ENCODE peak calls at places on chromosomes 5 and 9, in six cellular contexts. T is GM23248, J is thyroid gland, Y is hepatocyte, K is mesendoderm, M is IMR-90. L is an unnamed sample. For H3K27me3 and H3K36me3, the result is how much of the 10 kb centered on the place peaks cover.

GRCh38 chr9:88733651-88734470 is 198.9 kb downstream of the NXNL2 start:
- DNase-seq in T (peak), J (no peak), Y (no peak), K (no peak), M (peak), L (no peak)

GRCh38 chr5:6576861-6577501 is 55.9 kb downstream of the NSUN2 start:
- DNase-seq in T (peak), J (peak), Y (peak), K (peak), M (peak), L (peak)

GRCh38 chr9:115202181-115202580 is 84.2 kb upstream of the TNC start:
- DNase-seq in T (no peak), J (no peak), Y (no peak), K (peak), M (no peak), L (no peak)

GRCh38 chr5:177607452-177608192 is 7.7 kb downstream of the B4GALT7 start:
- DNase-seq in T (peak), J (peak), Y (peak), K (peak), M (peak), L (peak)

GRCh38 chr5:149658299-149658698 is 71.8 kb upstream of the PPARGC1B start:
- DNase-seq in T (no peak), J (no peak), Y (no peak), K (no peak), M (no peak), L (no peak)

GRCh38 chr9:114025196-114025753 is 52.8 kb downstream of the AMBP start:
- DNase-seq in T (no peak), J (no peak), Y (no peak), K (peak), M (no peak), L (peak)

GRCh38 chr9:127200106-127200862 is 64.3 kb upstream of the GARNL3 start:
- DNase-seq in T (no peak), J (no peak), Y (no peak), K (no peak), M (no peak), L (no peak)

GRCh38 chr9:110801426-110801825 is 132.8 kb downstream of the MUSK start:
- DNase-seq in T (no peak), J (no peak), Y (no peak), K (no peak), M (no peak), L (no peak)

GRCh38 chr9:128026255-128027165 is 40.6 kb downstream of the NAIF1 start:
- DNase-seq in T (no peak), J (peak), Y (no peak), K (peak), M (no peak), L (no peak)

GRCh38 chr5:174535691-174536090 is 188.7 kb upstream of the MSX2 start:
- DNase-seq in T (no peak), J (no peak), Y (no peak), K (peak), M (peak), L (no peak)

GRCh38 chr5:42881416-42882109 is 69.9 kb upstream of the SELENOP start:
- DNase-seq in T (no peak), J (no peak), Y (no peak), K (no peak), M (no peak), L (no peak)

GRCh38 chr5:110918683-110919082 is 152.8 kb upstream of the TSLP start:
- DNase-seq in T (no peak), J (no peak), Y (no peak), K (no peak), M (no peak), L (no peak)

GRCh38 chr5:159582756-159583523 is 252.7 kb upstream of the IL12B start:
- DNase-seq in T (peak), J (no peak), Y (no peak), K (no peak), M (peak), L (no peak)

GRCh38 chr5:124087752-124088151 is 575.8 kb downstream of the CSNK1G3 start:
- DNase-seq in T (no peak), J (no peak), Y (no peak), K (peak), M (no peak), L (peak)

GRCh38 chr5:55599148-55600050 is 64.6 kb upstream of the PLPP1 start:
- DNase-seq in T (peak), J (no peak), Y (no peak), K (no peak), M (no peak), L (no peak)

GRCh38 chr5:133739381-133739780 is 127.0 kb upstream of the FSTL4 start:
- DNase-seq in T (no peak), J (no peak), Y (no peak), K (no peak), M (no peak), L (no peak)

GRCh38 chr5:164487939-164488338 is 982.5 kb downstream of the MAT2B start:
- DNase-seq in T (no peak), J (no peak), Y (no peak), K (no peak), M (peak), L (no peak)

GRCh38 chr5:181138258-181138657 is 7.3 kb upstream of the OR2V1 start:
- DNase-seq in T (peak), J (no peak), Y (no peak), K (no peak), M (no peak), L (peak)

GRCh38 chr5:16740046-16740445 is 123.2 kb upstream of the RETREG1 start:
- DNase-seq in T (no peak), J (no peak), Y (no peak), K (peak), M (no peak), L (no peak)

GRCh38 chr5:3006526-3006925 is 255.0 kb upstream of the IRX2 start:
- DNase-seq in T (no peak), J (no peak), Y (no peak), K (no peak), M (no peak), L (no peak)

GRCh38 chr5:34652466-34652865 is 3.7 kb upstream of the RAI14 start:
- DNase-seq in T (peak), J (peak), Y (no peak), K (no peak), M (no peak), L (no peak)

DNA sequence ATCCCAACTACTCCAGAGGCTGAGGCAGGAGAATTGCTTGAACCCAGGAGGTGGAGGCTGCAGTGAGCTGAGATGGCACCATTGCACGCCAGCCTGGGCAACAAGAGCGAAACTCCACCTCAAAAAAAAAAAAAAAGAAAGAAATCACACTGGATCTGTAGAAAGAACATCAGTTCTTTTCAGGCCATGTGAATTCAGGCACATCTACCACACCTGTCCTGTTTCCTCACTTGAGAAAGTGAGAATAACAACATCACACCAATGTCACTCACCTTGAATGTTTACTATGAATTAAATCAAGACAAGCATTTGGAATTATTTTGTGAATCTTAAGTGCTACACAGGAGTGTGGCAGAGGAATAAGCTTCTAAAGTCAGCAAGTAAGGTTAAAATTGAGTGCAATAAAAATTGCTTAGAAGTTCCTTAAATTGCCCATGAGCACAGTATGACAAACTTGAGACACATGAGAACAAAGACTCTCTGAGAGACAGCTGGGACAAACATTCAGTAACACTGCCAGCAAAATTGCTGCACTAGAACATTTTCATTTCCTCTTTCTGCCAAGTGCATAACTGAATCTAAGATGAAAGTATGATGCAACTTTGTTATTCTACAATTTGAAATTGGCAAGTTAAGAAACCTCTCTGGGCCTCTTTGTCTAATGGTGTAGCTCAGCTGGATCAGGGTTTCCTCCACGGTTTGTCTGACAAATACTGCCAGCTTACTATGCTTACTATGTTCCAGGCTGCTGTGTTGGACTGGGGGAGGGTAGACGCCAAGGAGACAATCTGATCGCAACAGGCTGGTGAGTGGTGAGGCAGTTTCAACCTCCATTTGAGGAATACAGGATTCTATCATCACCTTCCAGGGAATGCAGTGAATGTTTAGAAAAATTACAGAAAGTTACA is 1.9 kb upstream of the RIC1 start:
- DNase-seq in T (peak), J (peak), Y (peak), K (peak), M (peak), L (no peak)
- H3K4me3 ChIP-seq in T (peak), J (peak), Y (no peak), K (no peak), M (peak), L (no peak)

GRCh38 chr9:137393176-137394150 is 29.5 kb downstream of the EXD3 start:
- DNase-seq in T (no peak), J (no peak), Y (no peak), K (no peak), M (no peak), L (no peak)

GRCh38 chr9:137391411-137391754 is 31.6 kb downstream of the EXD3 start:
- DNase-seq in T (no peak), J (peak), Y (no peak), K (no peak), M (no peak), L (no peak)

GRCh38 chr9:137390553-137391410 is 32.2 kb downstream of the EXD3 start:
- DNase-seq in T (no peak), J (peak), Y (no peak), K (no peak), M (no peak), L (no peak)

GRCh38 chr9:137394866-137395665 is 27.9 kb downstream of the EXD3 start:
- DNase-seq in T (no peak), J (no peak), Y (no peak), K (no peak), M (no peak), L (no peak)

DNA sequence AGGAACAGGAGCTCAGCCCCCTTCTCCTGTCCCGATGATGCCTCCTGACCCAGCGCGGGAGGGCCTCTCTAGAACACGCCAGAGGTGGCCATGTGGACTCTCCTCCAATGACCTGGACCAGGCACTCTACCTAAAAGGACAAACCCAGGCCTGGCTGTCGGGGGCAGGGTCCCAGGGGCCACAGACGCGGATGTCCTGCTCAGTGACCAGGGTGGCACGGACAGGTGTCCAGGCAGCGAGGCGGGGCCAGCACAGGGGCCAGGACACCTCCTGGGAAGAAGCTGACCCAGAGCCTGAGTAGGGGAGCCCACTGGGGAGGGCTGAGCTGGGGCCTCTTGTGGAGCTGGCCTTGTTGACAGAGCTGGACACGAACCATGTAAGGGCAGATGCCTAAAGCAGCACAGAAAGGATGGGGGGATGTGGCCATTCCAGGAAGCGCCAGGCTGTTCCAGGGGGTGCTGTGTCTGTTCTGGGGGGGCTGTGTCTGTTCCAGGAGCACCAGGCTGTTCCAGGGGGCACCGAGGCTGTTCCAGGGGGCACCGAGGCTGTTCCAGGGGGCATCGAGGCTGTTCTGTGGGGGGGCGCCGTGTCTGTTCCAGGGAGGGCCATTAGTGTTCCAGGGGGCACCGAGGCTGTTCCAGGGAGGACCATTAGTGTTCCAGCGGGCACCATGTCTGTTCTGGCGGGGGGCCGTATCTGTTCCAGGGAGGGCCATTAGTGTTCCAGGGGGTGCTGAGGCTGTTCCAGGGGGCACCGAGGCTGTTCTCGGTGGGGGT is 30.5 kb downstream of the EXD3 start:
- DNase-seq in T (no peak), J (no peak), Y (no peak), K (no peak), M (no peak), L (no peak)
- H3K27me3 ChIP-seq in T (under half), J (under half), Y (under half), K (under half), M (under half), L (under half)

GRCh38 chr5:167143726-167144125 is 1147.7 kb upstream of the WWC1 start:
- DNase-seq in T (no peak), J (no peak), Y (no peak), K (peak), M (no peak), L (no peak)
- H3K36me3 ChIP-seq in T (under half), J (under half), Y (under half), K (under half), M (under half), L (under half)

GRCh38 chr9:123034881-123035465 is 1.5 kb downstream of the GPR21 start:
- DNase-seq in T (no peak), J (no peak), Y (no peak), K (no peak), M (no peak), L (no peak)

GRCh38 chr9:123036886-123037540 is 3.5 kb downstream of the GPR21 start:
- DNase-seq in T (peak), J (no peak), Y (no peak), K (no peak), M (peak), L (no peak)

GRCh38 chr9:123033864-123034598 is 564 bp downstream of the GPR21 start:
- DNase-seq in T (no peak), J (no peak), Y (peak), K (no peak), M (peak), L (no peak)

GRCh38 chr9:123031963-123032362 is 1.5 kb upstream of the GPR21 start:
- DNase-seq in T (no peak), J (no peak), Y (no peak), K (no peak), M (no peak), L (no peak)

DNA sequence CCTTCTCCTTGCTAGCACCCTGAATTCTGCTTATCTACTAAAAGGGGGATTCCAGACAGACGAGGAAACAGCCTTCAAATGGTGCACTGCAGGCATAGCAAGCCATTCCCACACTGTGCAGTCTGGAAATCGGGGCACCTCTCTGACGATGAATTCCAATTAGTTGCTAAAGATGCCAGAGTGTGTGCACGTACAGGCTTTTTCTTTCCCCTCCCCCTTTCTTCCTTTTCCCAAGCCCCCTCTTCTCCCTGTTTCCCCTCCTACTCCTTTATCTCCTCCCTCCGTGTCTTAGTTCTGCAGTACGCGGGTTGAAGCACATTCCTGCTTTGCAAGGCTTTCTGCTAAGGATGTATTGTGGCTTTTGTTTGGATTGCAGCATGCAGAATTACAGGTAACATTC is at the start of gene GPR21:
- DNase-seq in T (no peak), J (peak), Y (peak), K (peak), M (no peak), L (no peak)
- H3K4me3 ChIP-seq in T (no peak), J (peak), Y (no peak), K (no peak), M (no peak), L (no peak)

DNA sequence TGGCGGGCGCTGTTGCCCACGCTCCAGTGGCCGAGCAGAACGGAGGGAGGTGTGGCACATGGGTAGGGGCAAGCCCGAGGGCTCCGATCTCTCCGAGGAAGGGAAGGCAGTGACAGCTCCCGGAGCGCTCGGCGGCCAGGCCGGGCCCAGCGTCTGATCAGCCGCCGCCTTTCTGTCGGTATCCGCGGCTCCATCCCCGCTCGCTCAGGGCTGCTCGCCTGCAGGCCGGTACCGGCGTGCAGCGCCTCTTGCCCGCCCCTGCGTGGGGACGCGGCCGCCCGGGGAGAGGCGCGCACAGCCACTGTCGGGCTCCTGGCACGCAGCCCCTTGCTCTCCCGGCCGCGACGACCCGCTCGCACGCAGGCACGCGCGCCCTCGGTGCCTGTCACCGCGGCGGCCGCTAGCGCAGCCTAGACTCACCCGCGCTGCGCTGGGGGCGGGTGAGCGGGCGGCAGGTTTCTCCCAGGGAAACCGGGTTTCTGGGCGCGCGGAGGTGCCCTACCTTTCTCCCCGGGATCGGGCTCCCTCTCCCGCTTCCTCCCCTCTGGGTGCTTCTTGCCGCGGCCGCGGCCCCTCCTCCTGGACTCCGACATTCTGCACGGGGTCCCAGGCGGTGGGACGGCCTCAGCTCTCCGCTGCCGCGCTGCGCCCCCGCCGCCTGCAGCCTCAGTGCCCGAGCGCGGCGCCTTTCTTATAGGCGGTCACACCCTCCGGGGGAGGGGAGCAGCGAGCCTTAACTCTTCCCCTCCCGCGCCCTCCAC is 108.4 kb downstream of the PSD2 start:
- DNase-seq in T (peak), J (peak), Y (peak), K (peak), M (no peak), L (peak)
- H3K27me3 ChIP-seq in T (half or more), J (under half), Y (half or more), K (under half), M (half or more), L (half or more)

GRCh38 chr5:87383216-87383615 is 29.5 kb downstream of the CCNH start:
- DNase-seq in T (peak), J (no peak), Y (no peak), K (no peak), M (peak), L (no peak)
- H3K36me3 ChIP-seq in T (half or more), J (under half), Y (under half), K (under half), M (under half), L (under half)

DNA sequence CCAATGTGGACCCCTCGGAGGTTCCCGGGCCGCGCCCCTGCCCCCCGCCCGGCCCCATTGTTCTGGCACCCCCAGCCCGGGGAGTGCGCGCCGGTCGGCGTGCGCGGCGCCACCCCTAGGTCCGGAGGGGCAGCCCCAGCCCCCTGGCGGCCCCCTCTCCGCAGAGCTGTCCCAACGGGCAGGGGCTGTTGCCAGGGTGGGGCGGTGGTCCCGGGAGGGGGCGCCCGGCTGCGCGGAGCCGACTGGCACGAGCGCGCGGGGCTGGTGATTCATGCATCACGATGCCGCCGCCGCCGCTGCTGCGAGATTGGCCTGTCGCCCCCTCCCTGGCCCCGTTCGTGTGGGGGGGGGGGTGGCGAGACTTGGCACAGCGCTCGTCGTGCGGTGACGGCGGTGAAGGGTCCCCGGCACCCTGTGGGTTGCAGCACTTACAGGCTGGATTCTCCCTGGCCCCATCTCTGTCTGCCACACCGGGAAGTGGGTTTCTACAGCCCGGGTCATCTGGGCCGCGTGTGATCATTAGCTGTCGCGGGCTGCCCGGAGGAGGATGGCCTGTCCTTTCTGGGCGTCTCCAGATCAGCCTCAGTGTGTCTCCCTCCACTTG is 756 bp downstream of the NCS1 start:
- DNase-seq in T (peak), J (peak), Y (peak), K (peak), M (no peak), L (peak)
- H3K4me3 ChIP-seq in T (peak), J (peak), Y (peak), K (peak), M (peak), L (peak)

GRCh38 chr9:123376218-123377071 is 20.4 kb downstream of the CRB2 start:
- DNase-seq in T (no peak), J (no peak), Y (no peak), K (no peak), M (no peak), L (no peak)
- H3K27me3 ChIP-seq in T (under half), J (under half), Y (under half), K (under half), M (under half), L (under half)

GRCh38 chr9:86322973-86323644 is 31.1 kb downstream of the TUT7 start:
- DNase-seq in T (peak), J (no peak), Y (no peak), K (no peak), M (peak), L (no peak)

GRCh38 chr9:86321373-86321772 is 32.8 kb downstream of the TUT7 start:
- DNase-seq in T (peak), J (no peak), Y (peak), K (no peak), M (peak), L (no peak)

GRCh38 chr9:86315088-86315487 is 32.8 kb upstream of the ISCA1 start:
- DNase-seq in T (peak), J (no peak), Y (no peak), K (no peak), M (no peak), L (no peak)

DNA sequence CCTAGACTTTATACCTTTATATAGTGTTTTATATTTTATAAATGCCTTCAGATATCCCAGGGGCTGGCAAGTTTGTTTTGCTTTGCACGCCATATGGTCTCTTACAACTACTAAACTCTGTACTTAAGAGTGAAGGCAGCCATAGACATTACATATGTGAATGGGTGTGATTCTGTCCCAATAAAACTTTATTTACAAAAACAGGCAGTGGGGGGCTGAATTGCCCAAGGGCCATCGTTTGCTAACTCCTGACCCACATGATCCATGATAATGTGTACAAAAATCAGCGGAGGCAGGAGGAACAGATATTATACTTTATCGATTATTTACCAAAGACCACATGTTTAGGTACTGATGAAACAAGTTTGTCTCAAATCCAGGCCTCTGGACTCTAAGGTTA is 35.8 kb upstream of the ISCA1 start:
- DNase-seq in T (no peak), J (no peak), Y (no peak), K (no peak), M (no peak), L (no peak)
- H3K36me3 ChIP-seq in T (under half), J (under half), Y (under half), K (under half), M (under half), L (under half)